ENCODE peak calls at places on chromosomes 4 and X, in six cellular contexts. One of them, this sample, is unnamed.

GRCh38 chrX:129945131-129945530 is 37.3 kb upstream of the BCORL1 start:
- DNase-seq in uterus: no peak
- DNase-seq in EL: peak; percentile 56
- DNase-seq in fibroblast of mammary gland: peak; percentile 45
- DNase-seq in GM23248: peak; percentile 69
- DNase-seq in NCI-H2029 treated with DMSO at 0.1 percent for 48 hours: no peak
- DNase-seq in this sample: no peak

GRCh38 chrX:109847257-109848187 is 114.5 kb upstream of the ACSL4 start:
- DNase-seq in EL: peak; percentile 84
- DNase-seq in NCI-H2029 treated with DMSO at 0.1 percent for 48 hours: no peak
- DNase-seq in GM23248: peak; percentile 83
- DNase-seq in uterus: peak; percentile 37
- DNase-seq in fibroblast of mammary gland: peak; percentile 95
- DNase-seq in this sample: no peak

GRCh38 chr4:66275381-66276060 is 605.2 kb upstream of the EPHA5 start:
- DNase-seq in fibroblast of mammary gland: no peak
- DNase-seq in uterus: no peak
- DNase-seq in GM23248: no peak
- DNase-seq in NCI-H2029 treated with DMSO at 0.1 percent for 48 hours: no peak
- DNase-seq in EL: no peak
- DNase-seq in this sample: no peak

GRCh38 chr4:156898373-156899117 is 73.1 kb downstream of the PDGFC start:
- DNase-seq in EL: peak; percentile 3
- DNase-seq in NCI-H2029 treated with DMSO at 0.1 percent for 48 hours: no peak
- DNase-seq in fibroblast of mammary gland: peak; percentile 42
- DNase-seq in GM23248: peak; percentile 26
- DNase-seq in uterus: no peak
- DNase-seq in this sample: no peak

GRCh38 chr4:186624951-186625350 is 69.6 kb upstream of the MTNR1A start:
- DNase-seq in NCI-H2029 treated with DMSO at 0.1 percent for 48 hours: no peak
- DNase-seq in GM23248: peak; percentile 81
- DNase-seq in uterus: no peak
- DNase-seq in EL: peak; percentile 90
- DNase-seq in fibroblast of mammary gland: peak; percentile 45
- DNase-seq in this sample: no peak

GRCh38 chr4:148061795-148062194 is 329.9 kb downstream of the ARHGAP10 start:
- DNase-seq in GM23248: no peak
- DNase-seq in EL: no peak
- DNase-seq in uterus: no peak
- DNase-seq in NCI-H2029 treated with DMSO at 0.1 percent for 48 hours: peak; percentile 85
- DNase-seq in fibroblast of mammary gland: no peak
- DNase-seq in this sample: no peak

GRCh38 chr4:112516076-112516385 is at the start of gene NEUROG2:
- DNase-seq in uterus: no peak
- DNase-seq in fibroblast of mammary gland: no peak
- DNase-seq in EL: no peak
- DNase-seq in GM23248: no peak
- DNase-seq in NCI-H2029 treated with DMSO at 0.1 percent for 48 hours: no peak
- DNase-seq in this sample: no peak

GRCh38 chr4:16237715-16238114 is 11.4 kb upstream of the TAPT1 start:
- DNase-seq in EL: no peak
- DNase-seq in NCI-H2029 treated with DMSO at 0.1 percent for 48 hours: no peak
- DNase-seq in GM23248: no peak
- DNase-seq in fibroblast of mammary gland: no peak
- DNase-seq in uterus: no peak
- DNase-seq in this sample: no peak

GRCh38 chrX:21698274-21698673 is 40.1 kb upstream of the KLHL34 start:
- DNase-seq in GM23248: no peak
- DNase-seq in fibroblast of mammary gland: no peak
- DNase-seq in uterus: no peak
- DNase-seq in NCI-H2029 treated with DMSO at 0.1 percent for 48 hours: no peak
- DNase-seq in EL: no peak
- DNase-seq in this sample: no peak

GRCh38 chr4:1137063-1137771 is 23.9 kb upstream of the RNF212 start:
- DNase-seq in fibroblast of mammary gland: peak; percentile 14
- DNase-seq in uterus: no peak
- DNase-seq in NCI-H2029 treated with DMSO at 0.1 percent for 48 hours: no peak
- DNase-seq in GM23248: no peak
- DNase-seq in EL: no peak
- DNase-seq in this sample: no peak

GRCh38 chr4:71583971-71584370 is 199.9 kb downstream of the GC start:
- DNase-seq in GM23248: no peak
- DNase-seq in EL: no peak
- DNase-seq in uterus: no peak
- DNase-seq in fibroblast of mammary gland: no peak
- DNase-seq in NCI-H2029 treated with DMSO at 0.1 percent for 48 hours: no peak
- DNase-seq in this sample: no peak

GRCh38 chr4:177400030-177400429 is 42.2 kb downstream of the AGA start:
- DNase-seq in EL: no peak
- DNase-seq in GM23248: no peak
- DNase-seq in NCI-H2029 treated with DMSO at 0.1 percent for 48 hours: no peak
- DNase-seq in fibroblast of mammary gland: no peak
- DNase-seq in uterus: no peak
- DNase-seq in this sample: no peak

GRCh38 chr4:95061220-95061619 is 303.5 kb downstream of the BMPR1B start:
- DNase-seq in GM23248: no peak
- DNase-seq in fibroblast of mammary gland: peak; percentile 22
- DNase-seq in EL: no peak
- DNase-seq in NCI-H2029 treated with DMSO at 0.1 percent for 48 hours: no peak
- DNase-seq in uterus: no peak
- DNase-seq in this sample: no peak

GRCh38 chrX:44042124-44042523 is 68.9 kb upstream of the NDP start:
- DNase-seq in NCI-H2029 treated with DMSO at 0.1 percent for 48 hours: no peak
- DNase-seq in EL: no peak
- DNase-seq in uterus: no peak
- DNase-seq in fibroblast of mammary gland: peak; percentile 40
- DNase-seq in GM23248: no peak
- DNase-seq in this sample: no peak

GRCh38 chr4:20847124-20847747 is 147.0 kb downstream of the PACRGL start:
- DNase-seq in EL: peak; percentile 30
- DNase-seq in uterus: no peak
- DNase-seq in GM23248: peak; percentile 68
- DNase-seq in NCI-H2029 treated with DMSO at 0.1 percent for 48 hours: no peak
- DNase-seq in fibroblast of mammary gland: peak; percentile 13
- DNase-seq in this sample: no peak

GRCh38 chr4:119589165-119589564 is 39.4 kb downstream of the PDE5A start:
- DNase-seq in GM23248: no peak
- DNase-seq in fibroblast of mammary gland: peak; percentile 19
- DNase-seq in EL: no peak
- DNase-seq in uterus: no peak
- DNase-seq in NCI-H2029 treated with DMSO at 0.1 percent for 48 hours: no peak
- DNase-seq in this sample: no peak

GRCh38 chrX:100926453-100926852 is 2.3 kb downstream of the XKRX start:
- DNase-seq in NCI-H2029 treated with DMSO at 0.1 percent for 48 hours: no peak
- DNase-seq in fibroblast of mammary gland: peak; percentile 14
- DNase-seq in EL: no peak
- DNase-seq in uterus: no peak
- DNase-seq in GM23248: peak; percentile 23
- DNase-seq in this sample: no peak

GRCh38 chr4:152188801-152189200 is 347.1 kb downstream of the FBXW7 start:
- DNase-seq in GM23248: no peak
- DNase-seq in NCI-H2029 treated with DMSO at 0.1 percent for 48 hours: no peak
- DNase-seq in uterus: no peak
- DNase-seq in EL: no peak
- DNase-seq in fibroblast of mammary gland: no peak
- DNase-seq in this sample: no peak

GRCh38 chr4:184201179-184201578 is 16.5 kb downstream of the ENPP6 start:
- DNase-seq in uterus: no peak
- DNase-seq in fibroblast of mammary gland: no peak
- DNase-seq in GM23248: no peak
- DNase-seq in EL: no peak
- DNase-seq in NCI-H2029 treated with DMSO at 0.1 percent for 48 hours: no peak
- DNase-seq in this sample: no peak

GRCh38 chr4:137359691-137360315 is 172.5 kb downstream of the PCDH18 start:
- DNase-seq in fibroblast of mammary gland: peak; percentile 72
- DNase-seq in NCI-H2029 treated with DMSO at 0.1 percent for 48 hours: no peak
- DNase-seq in EL: no peak
- DNase-seq in GM23248: peak; percentile 64
- DNase-seq in uterus: peak; percentile 17
- DNase-seq in this sample: no peak

GRCh38 chrX:111728096-111728495 is 47.1 kb downstream of the ALG13 start:
- DNase-seq in EL: peak; percentile 21
- DNase-seq in uterus: no peak
- DNase-seq in GM23248: peak; percentile 29
- DNase-seq in fibroblast of mammary gland: peak; percentile 2
- DNase-seq in NCI-H2029 treated with DMSO at 0.1 percent for 48 hours: no peak
- DNase-seq in this sample: no peak

GRCh38 chr4:140052050-140052449 is 101.9 kb downstream of the MAML3 start:
- DNase-seq in uterus: peak; percentile 38
- DNase-seq in fibroblast of mammary gland: peak; percentile 58
- DNase-seq in NCI-H2029 treated with DMSO at 0.1 percent for 48 hours: no peak
- DNase-seq in GM23248: peak; percentile 73
- DNase-seq in EL: peak; percentile 39
- DNase-seq in this sample: no peak

GRCh38 chr4:14130551-14130950 is 503.0 kb upstream of the BOD1L1 start:
- DNase-seq in GM23248: peak; percentile 68
- DNase-seq in NCI-H2029 treated with DMSO at 0.1 percent for 48 hours: no peak
- DNase-seq in EL: peak; percentile 78
- DNase-seq in fibroblast of mammary gland: no peak
- DNase-seq in uterus: no peak
- DNase-seq in this sample: no peak

GRCh38 chrX:150162141-150162540 is 201.0 kb upstream of the MAMLD1 start:
- DNase-seq in fibroblast of mammary gland: peak; percentile 31
- DNase-seq in uterus: no peak
- DNase-seq in NCI-H2029 treated with DMSO at 0.1 percent for 48 hours: no peak
- DNase-seq in GM23248: peak; percentile 53
- DNase-seq in EL: peak; percentile 46
- DNase-seq in this sample: no peak

GRCh38 chrX:96841325-96841724 is 42.4 kb upstream of the RPA4 start:
- DNase-seq in NCI-H2029 treated with DMSO at 0.1 percent for 48 hours: no peak
- DNase-seq in GM23248: no peak
- DNase-seq in EL: no peak
- DNase-seq in uterus: no peak
- DNase-seq in fibroblast of mammary gland: no peak
- DNase-seq in this sample: no peak

GRCh38 chr4:98517444-98518021 is 140.9 kb downstream of the TSPAN5 start:
- DNase-seq in uterus: peak; percentile 35
- DNase-seq in NCI-H2029 treated with DMSO at 0.1 percent for 48 hours: no peak
- DNase-seq in GM23248: no peak
- DNase-seq in EL: peak; percentile 49
- DNase-seq in fibroblast of mammary gland: peak; percentile 52
- DNase-seq in this sample: no peak

GRCh38 chrX:71603618-71604017 is 14.7 kb downstream of the CXCR3 start:
- DNase-seq in GM23248: peak; percentile 18
- DNase-seq in EL: no peak
- DNase-seq in uterus: no peak
- DNase-seq in NCI-H2029 treated with DMSO at 0.1 percent for 48 hours: no peak
- DNase-seq in fibroblast of mammary gland: peak; percentile 79
- DNase-seq in this sample: no peak

GRCh38 chr4:105978684-105979296 is 83.5 kb downstream of the NPNT start:
- DNase-seq in fibroblast of mammary gland: peak; percentile 94
- DNase-seq in EL: peak; percentile 75
- DNase-seq in uterus: peak; percentile 24
- DNase-seq in NCI-H2029 treated with DMSO at 0.1 percent for 48 hours: no peak
- DNase-seq in GM23248: peak; percentile 85
- DNase-seq in this sample: no peak

GRCh38 chrX:18617351-18617750 is 54.6 kb downstream of the RS1 start:
- DNase-seq in fibroblast of mammary gland: peak; percentile 54
- DNase-seq in NCI-H2029 treated with DMSO at 0.1 percent for 48 hours: no peak
- DNase-seq in uterus: no peak
- DNase-seq in EL: peak; percentile 45
- DNase-seq in GM23248: peak; percentile 47
- DNase-seq in this sample: no peak